ENCODE peak calls at places on chromosome 7, in eight cellular contexts. K is keratinocyte, Z is lung, Q is body of pancreas, V is gastrocnemius medialis, J is endodermal cell, D is H9, I is adrenal gland. H is an unnamed sample. For H3K4me1, the result is how much of the 10 kb centered on the place peaks cover.

GRCh38 chr7:43170571-43170970 is 58.1 kb downstream of the HECW1 start:
- DNase-seq in Z (no peak), K (no peak), I (no peak), Q (no peak), J (no peak), D (no peak), V (no peak), H (no peak)

GRCh38 chr7:99132922-99133321 is 11.0 kb downstream of the SMURF1 start:
- DNase-seq in Z (no peak), J (no peak), K (no peak), Q (no peak), D (no peak), I (no peak), V (no peak), H (peak)

GRCh38 chr7:78523903-78524302 is 725.3 kb downstream of the PHTF2 start:
- DNase-seq in K (no peak), J (no peak), I (no peak), Q (no peak), V (no peak), D (peak), Z (no peak), H (no peak)

GRCh38 chr7:46660402-46660801 is 739.3 kb upstream of the IGFBP3 start:
- DNase-seq in K (no peak), Z (no peak), I (no peak), D (no peak), Q (no peak), J (no peak), V (no peak), H (no peak)

GRCh38 chr7:966291-967069 is 8.9 kb downstream of the COX19 start:
- DNase-seq in V (no peak), I (no peak), K (no peak), J (no peak), Q (no peak), D (no peak), Z (no peak), H (no peak)

GRCh38 chr7:119010635-119011034 is 786.1 kb downstream of the ANKRD7 start:
- DNase-seq in J (no peak), I (no peak), D (no peak), K (no peak), V (no peak), Z (no peak), Q (no peak), H (no peak)

GRCh38 chr7:68484731-68485130 is 1113.5 kb upstream of the AUTS2 start:
- DNase-seq in V (no peak), K (no peak), Q (no peak), I (no peak), Z (no peak), D (no peak), J (no peak), H (no peak)

GRCh38 chr7:16739863-16740622 is 13.5 kb upstream of the TSPAN13 start:
- DNase-seq in V (no peak), Q (no peak), J (no peak), D (no peak), Z (no peak), I (peak), K (peak), H (peak)

GRCh38 chr7:5086256-5086655 is 40.6 kb downstream of the RBAK start:
- DNase-seq in I (no peak), V (no peak), K (no peak), Z (no peak), D (no peak), Q (no peak), J (no peak), H (no peak)

GRCh38 chr7:25663877-25664276 is 435.6 kb upstream of the NPVF start:
- DNase-seq in V (no peak), K (no peak), Q (no peak), I (no peak), J (no peak), Z (no peak), D (no peak), H (no peak)

GRCh38 chr7:107854989-107855388 is 36.0 kb upstream of the DLD start:
- DNase-seq in I (no peak), Z (no peak), D (no peak), V (no peak), Q (no peak), K (no peak), J (no peak), H (peak)

GRCh38 chr7:116777613-116778380 is 84.6 kb upstream of the CAPZA2 start:
- DNase-seq in D (no peak), K (peak), Z (no peak), J (no peak), I (no peak), Q (no peak), V (no peak), H (peak)
- H3K4me1 ChIP-seq in D (under half), K (half or more), Z (under half), J (under half), I (under half), Q (half or more), V (half or more), H (half or more)

GRCh38 chr7:34889951-34890350 is 147.3 kb downstream of the DPY19L1 start:
- DNase-seq in Q (no peak), J (no peak), I (no peak), K (no peak), D (no peak), V (no peak), Z (no peak), H (no peak)
- TF ChIP-seq CTCF in Q (no peak), J (no peak), I (no peak), K (no peak), D (no peak), V (no peak), Z (no peak), H (no peak)

DNA sequence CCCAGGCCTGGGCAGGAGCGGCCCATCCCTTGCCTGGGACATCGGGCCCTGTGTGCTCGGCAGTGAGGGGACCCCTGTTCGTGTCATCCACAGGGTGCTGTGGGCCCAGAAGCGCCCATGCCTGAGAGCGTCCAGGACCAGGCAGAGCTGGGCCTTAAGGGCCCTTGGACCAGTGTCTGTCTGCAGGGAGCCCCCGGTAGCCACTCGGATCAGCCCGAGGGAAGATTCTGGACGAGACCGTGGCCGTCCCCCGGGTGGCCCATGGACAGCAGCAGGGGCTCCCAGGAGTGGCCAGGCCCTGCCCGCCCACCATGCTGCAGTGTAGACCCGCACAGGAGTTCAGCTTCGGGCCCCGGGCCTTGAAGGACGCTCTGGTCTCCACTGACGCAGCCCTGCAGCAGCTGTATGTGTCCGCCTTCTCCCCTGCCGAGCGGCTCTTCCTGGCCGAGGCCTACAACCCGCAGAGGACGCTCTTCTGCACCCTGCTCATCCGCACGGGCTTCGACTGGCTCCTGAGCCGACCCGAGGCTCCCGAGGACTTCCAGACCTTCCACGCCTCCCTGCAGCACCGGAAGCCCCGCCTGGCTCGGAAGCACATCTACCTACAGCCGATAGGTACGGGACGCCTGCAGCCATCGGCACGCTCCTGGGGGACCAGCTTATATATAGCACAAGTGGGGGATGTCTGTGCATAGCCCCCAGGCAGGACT is 12.3 kb downstream of the AMZ1 start:
- DNase-seq in Z (no peak), J (no peak), K (no peak), Q (no peak), I (no peak), V (no peak), D (no peak), H (no peak)
- H3K4me1 ChIP-seq in Z (under half), J (under half), K (under half), Q (under half), I (under half), V (under half), D (under half), H (under half)

GRCh38 chr7:157775021-157775559 is 438.3 kb downstream of the DNAJB6 start:
- DNase-seq in J (no peak), Q (no peak), D (no peak), Z (no peak), K (no peak), I (no peak), V (no peak), H (no peak)
- TF ChIP-seq CTCF in J (no peak), Q (no peak), D (no peak), Z (no peak), K (no peak), I (no peak), V (no peak), H (no peak)

H was measured in mammary epithelial cell.